ENCODE peak calls at places on chromosomes 6 and 20, in nine cellular contexts. C is left lung, T is upper lobe of right lung, S is transverse colon, V is cardiac muscle cell, U is heart right ventricle, G is ovary, R is hepatocyte, N is HL-60. L is an unnamed sample.

GRCh38 chr6:26489926-26490575 is 10.1 kb upstream of the BTN1A1 start:
- DNase-seq in C (no peak), T (no peak), S (no peak), V (no peak), U (no peak), G (no peak), R (no peak), N (no peak), L (no peak)

GRCh38 chr6:156175971-156176421 is 601.2 kb upstream of the ARID1B start:
- DNase-seq in C (peak; percentile 52), T (no peak), S (peak; percentile 8), V (no peak), U (peak; percentile 75), G (peak; percentile 62), R (peak; percentile 37), N (no peak), L (peak; percentile 25)

GRCh38 chr20:24118781-24119175 is 130.2 kb upstream of the GGTLC1 start:
- DNase-seq in C (no peak), T (no peak), S (no peak), V (peak; percentile 66), U (no peak), G (peak; percentile 38), R (no peak), N (no peak), L (no peak)

GRCh38 chr6:53608386-53608785 is 57.2 kb downstream of the KLHL31 start:
- DNase-seq in C (no peak), T (no peak), S (no peak), V (no peak), U (no peak), G (no peak), R (no peak), N (no peak), L (no peak)

GRCh38 chr6:125700591-125701353 is 48.7 kb upstream of the HEY2 start:
- DNase-seq in C (no peak), T (no peak), S (no peak), V (no peak), U (no peak), G (no peak), R (no peak), N (no peak), L (no peak)

GRCh38 chr20:44038681-44039123 is 124.0 kb downstream of the TOX2 start:
- DNase-seq in C (no peak), T (peak; percentile 49), S (no peak), V (no peak), U (no peak), G (no peak), R (no peak), N (no peak), L (no peak)

GRCh38 chr6:111265842-111266241 is 178.5 kb downstream of the SLC16A10 start:
- DNase-seq in C (no peak), T (no peak), S (no peak), V (peak; percentile 41), U (no peak), G (no peak), R (no peak), N (no peak), L (no peak)

GRCh38 chr6:46072866-46073265 is 56.9 kb upstream of the ENPP4 start:
- DNase-seq in C (no peak), T (no peak), S (no peak), V (peak; percentile 15), U (no peak), G (no peak), R (no peak), N (no peak), L (no peak)

GRCh38 chr6:105005446-105005845 is 48.5 kb downstream of the LIN28B start:
- DNase-seq in C (no peak), T (no peak), S (no peak), V (no peak), U (no peak), G (no peak), R (no peak), N (peak; percentile 9), L (no peak)

GRCh38 chr6:3352678-3353077 is 93.9 kb downstream of the PSMG4 start:
- DNase-seq in C (no peak), T (no peak), S (no peak), V (no peak), U (no peak), G (no peak), R (no peak), N (no peak), L (no peak)

GRCh38 chr20:36538026-36538764 is 3.1 kb upstream of the MYL9 start:
- DNase-seq in C (no peak), T (no peak), S (no peak), V (peak; percentile 65), U (no peak), G (no peak), R (no peak), N (no peak), L (peak; percentile 4)
- TF ChIP-seq CTCF in C (no peak), T (no peak), S (peak; percentile 22), V (no peak), U (no peak), G (no peak), R (no peak), N (no peak), L (no peak)

GRCh38 chr6:112439416-112439815 is 92.3 kb downstream of the RFPL4B start:
- DNase-seq in C (no peak), T (no peak), S (no peak), V (peak; percentile 7), U (no peak), G (no peak), R (no peak), N (no peak), L (no peak)

GRCh38 chr6:112443666-112444065 is 96.5 kb downstream of the RFPL4B start:
- DNase-seq in C (no peak), T (no peak), S (no peak), V (peak; percentile 88), U (peak; percentile 38), G (peak; percentile 72), R (peak; percentile 20), N (no peak), L (no peak)

GRCh38 chr6:112443118-112443641 is 96.0 kb downstream of the RFPL4B start:
- DNase-seq in C (no peak), T (no peak), S (no peak), V (no peak), U (no peak), G (no peak), R (no peak), N (no peak), L (no peak)

GRCh38 chr6:112439010-112439409 is 91.9 kb downstream of the RFPL4B start:
- DNase-seq in C (no peak), T (no peak), S (no peak), V (peak; percentile 32), U (no peak), G (peak; percentile 44), R (no peak), N (no peak), L (no peak)

GRCh38 chr6:112441607-112442006 is 94.5 kb downstream of the RFPL4B start:
- DNase-seq in C (no peak), T (no peak), S (no peak), V (peak; percentile 25), U (no peak), G (no peak), R (no peak), N (no peak), L (no peak)
- H3K4me3 ChIP-seq in C (no peak overlapping the region), T (no peak overlapping the region), S (no peak overlapping the region), V (no peak overlapping the region), U (no peak overlapping the region), G (no peak overlapping the region), R (no peak overlapping the region), N (no peak overlapping the region), L (no peak overlapping the region)

GRCh38 chr6:110035321-110035720 is 57.2 kb downstream of the GPR6 start:
- DNase-seq in C (no peak), T (no peak), S (no peak), V (no peak), U (no peak), G (no peak), R (no peak), N (no peak), L (no peak)

GRCh38 chr6:110033749-110034636 is 55.9 kb downstream of the GPR6 start:
- DNase-seq in C (no peak), T (no peak), S (no peak), V (no peak), U (no peak), G (no peak), R (no peak), N (no peak), L (no peak)

GRCh38 chr6:110036408-110037302 is 58.5 kb downstream of the GPR6 start:
- DNase-seq in C (no peak), T (no peak), S (no peak), V (no peak), U (no peak), G (no peak), R (no peak), N (no peak), L (no peak)

GRCh38 chr6:110033101-110033500 is 55.0 kb downstream of the GPR6 start:
- DNase-seq in C (no peak), T (no peak), S (no peak), V (no peak), U (no peak), G (no peak), R (no peak), N (no peak), L (no peak)

GRCh38 chr6:110034637-110035096 is 56.6 kb downstream of the GPR6 start:
- DNase-seq in C (no peak), T (no peak), S (no peak), V (no peak), U (no peak), G (no peak), R (no peak), N (no peak), L (no peak)
- H3K27ac ChIP-seq in C (no peak overlapping the region), T (no peak overlapping the region), S (no peak overlapping the region), V (no peak overlapping the region), U (no peak overlapping the region), G (no peak overlapping the region), R (no peak overlapping the region), N (no peak overlapping the region), L (no peak overlapping the region)

GRCh38 chr20:64079273-64080012 is at the start of gene RGS19:
- DNase-seq in C (peak; percentile 96), T (peak; percentile 92), S (peak; percentile 76), V (peak; percentile 74), U (peak; percentile 76), G (peak; percentile 76), R (peak; percentile 89), N (peak; percentile 97), L (peak; percentile 84)

GRCh38 chr20:64080013-64080812 is at the start of gene OPRL1:
- DNase-seq in C (peak; percentile 96), T (no peak), S (no peak), V (peak; percentile 35), U (no peak), G (no peak), R (no peak), N (no peak), L (no peak)

GRCh38 chr20:64081620-64081964 is 1.7 kb downstream of the OPRL1 start:
- DNase-seq in C (no peak), T (no peak), S (no peak), V (no peak), U (no peak), G (no peak), R (no peak), N (no peak), L (no peak)

GRCh38 chr20:64082126-64082638 is 2.0 kb downstream of the LKAAEAR1 start:
- DNase-seq in C (peak; percentile 72), T (no peak), S (no peak), V (no peak), U (no peak), G (no peak), R (no peak), N (peak; percentile 48), L (no peak)

GRCh38 chr20:64080813-64081619 is 1.1 kb downstream of the OPRL1 start:
- DNase-seq in C (peak; percentile 75), T (no peak), S (no peak), V (no peak), U (no peak), G (no peak), R (no peak), N (no peak), L (no peak)
- TF ChIP-seq CTCF in C (no peak), T (no peak), S (no peak), V (no peak), U (no peak), G (no peak), R (no peak), N (no peak), L (no peak)

L was measured in pancreas.